ENCODE peak calls at places on chromosomes 4 and X, in nine cellular contexts. S, H, Z, G, K, X, C, D and R are unnamed samples. For H3K36me3, the result is how much of the 10 kb centered on the place peaks cover.

GRCh38 chr4:2958446-2958845 is 4.8 kb downstream of the NOP14 start:
- DNase-seq in S (no peak), K (no peak), C (peak), H (no peak), X (peak), G (no peak), Z (no peak), D (peak), R (no peak)

GRCh38 chrX:22800806-22801205 is 199.0 kb upstream of the DDX53 start:
- DNase-seq in X (peak), G (no peak), S (no peak), K (no peak), D (no peak), H (no peak), Z (no peak), C (peak), R (peak)

GRCh38 chrX:119990995-119991787 is 47.6 kb upstream of the NKAP start:
- DNase-seq in H (no peak), C (no peak), K (no peak), S (no peak), Z (peak), D (no peak), X (no peak), G (peak), R (no peak)

GRCh38 chr4:186570193-186570996 is 15.0 kb upstream of the MTNR1A start:
- DNase-seq in G (no peak), Z (peak), H (no peak), K (no peak), X (peak), C (peak), D (no peak), S (no peak), R (no peak)

GRCh38 chr4:8710946-8711345 is 118.4 kb downstream of the CPZ start:
- DNase-seq in C (no peak), D (no peak), S (no peak), K (no peak), H (no peak), X (no peak), Z (no peak), G (peak), R (no peak)

GRCh38 chr4:182931691-182932297 is 14.6 kb upstream of the DCTD start:
- DNase-seq in G (no peak), K (no peak), D (no peak), H (no peak), C (peak), Z (no peak), X (peak), S (no peak), R (no peak)

GRCh38 chr4:148116971-148117370 is 325.2 kb downstream of the NR3C2 start:
- DNase-seq in S (peak), G (no peak), C (no peak), Z (no peak), X (no peak), D (no peak), H (no peak), K (no peak), R (no peak)

GRCh38 chrX:10189317-10190268 is 32.8 kb downstream of the CLCN4 start:
- DNase-seq in X (peak), H (peak), K (peak), C (peak), G (peak), D (peak), S (peak), Z (peak), R (no peak)

GRCh38 chr4:122617597-122618593 is 3.0 kb downstream of the IL21 start:
- DNase-seq in G (no peak), H (no peak), C (peak), D (no peak), S (no peak), X (peak), K (no peak), Z (no peak), R (no peak)

GRCh38 chr4:5959221-5959982 is 58.8 kb downstream of the C4orf50 start:
- DNase-seq in Z (no peak), X (no peak), C (no peak), K (no peak), D (no peak), G (no peak), S (no peak), H (no peak), R (no peak)

GRCh38 chrX:35919536-35920309 is at the start of gene CFAP47:
- DNase-seq in G (peak), X (no peak), K (peak), D (no peak), H (no peak), C (no peak), S (no peak), Z (peak), R (no peak)

GRCh38 chr4:132540797-132541196 is 608.3 kb upstream of the PCDH10 start:
- DNase-seq in Z (no peak), H (no peak), D (no peak), X (no peak), K (no peak), G (no peak), S (no peak), C (no peak), R (no peak)

GRCh38 chr4:164438321-164438720 is 315.6 kb upstream of the SMIM31 start:
- DNase-seq in G (no peak), H (no peak), Z (no peak), C (no peak), K (no peak), X (peak), S (peak), D (no peak), R (no peak)

GRCh38 chrX:40171513-40172168 is 73.9 kb upstream of the BCOR start:
- DNase-seq in G (no peak), X (peak), C (peak), K (no peak), S (no peak), D (peak), Z (peak), H (no peak), R (no peak)

GRCh38 chr4:1793940-1794808 is 1.1 kb downstream of the FGFR3 start:
- DNase-seq in S (peak), H (no peak), K (no peak), D (peak), C (peak), G (peak), Z (peak), X (no peak), R (no peak)

GRCh38 chr4:78057600-78058560 is 757 bp downstream of the FRAS1 start:
- DNase-seq in C (peak), G (peak), D (peak), X (peak), S (peak), K (peak), Z (peak), H (no peak), R (no peak)

GRCh38 chr4:17030543-17030942 is 132.1 kb upstream of the LDB2 start:
- DNase-seq in H (peak), Z (no peak), S (peak), C (peak), X (peak), G (no peak), D (peak), K (no peak), R (no peak)

GRCh38 chrX:150160656-150161055 is 202.5 kb upstream of the MAMLD1 start:
- DNase-seq in Z (no peak), C (no peak), D (no peak), K (no peak), G (no peak), S (no peak), H (no peak), X (no peak), R (no peak)

GRCh38 chr4:44160776-44161377 is 287.7 kb downstream of the KCTD8 start:
- DNase-seq in X (no peak), S (peak), C (no peak), G (no peak), D (peak), H (no peak), Z (no peak), K (no peak), R (no peak)

GRCh38 chr4:130825283-130825682 is 1729.3 kb downstream of the C4orf33 start:
- DNase-seq in D (no peak), H (no peak), X (no peak), C (no peak), G (no peak), K (no peak), S (no peak), Z (no peak), R (no peak)

GRCh38 chr4:180057891-180058643 is 2185.1 kb upstream of the TENM3 start:
- DNase-seq in K (peak), X (peak), G (peak), Z (peak), D (no peak), C (peak), S (peak), H (no peak), R (no peak)
- H3K27ac ChIP-seq in K (no peak), X (no peak), G (no peak), Z (no peak), D (no peak), C (no peak), S (no peak), H (no peak), R (no peak)

GRCh38 chr4:112321768-112322684 is 24.9 kb downstream of the ALPK1 start:
- DNase-seq in C (peak), X (peak), Z (peak), G (peak), D (peak), S (peak), K (peak), H (peak), R (peak)
- H3K9ac ChIP-seq in C (peak), X (no peak), Z (no peak), G (no peak), D (no peak), S (no peak), K (no peak), H (no peak), R (no peak)

GRCh38 chr4:185524888-185525863 is 10.1 kb downstream of the PDLIM3 start:
- DNase-seq in K (no peak), H (no peak), G (no peak), Z (no peak), X (peak), D (no peak), C (no peak), S (no peak), R (no peak)

GRCh38 chr4:185520119-185520518 is 15.2 kb downstream of the PDLIM3 start:
- DNase-seq in C (no peak), X (peak), K (no peak), S (no peak), H (no peak), D (peak), Z (no peak), G (no peak), R (no peak)

GRCh38 chr4:185518494-185518893 is 16.8 kb downstream of the PDLIM3 start:
- DNase-seq in S (no peak), G (no peak), D (peak), X (no peak), K (no peak), C (no peak), Z (no peak), H (no peak), R (no peak)

GRCh38 chr4:185523862-185524261 is 11.4 kb downstream of the PDLIM3 start:
- DNase-seq in H (no peak), C (no peak), Z (no peak), X (no peak), S (no peak), D (no peak), G (no peak), K (no peak), R (no peak)

DNA sequence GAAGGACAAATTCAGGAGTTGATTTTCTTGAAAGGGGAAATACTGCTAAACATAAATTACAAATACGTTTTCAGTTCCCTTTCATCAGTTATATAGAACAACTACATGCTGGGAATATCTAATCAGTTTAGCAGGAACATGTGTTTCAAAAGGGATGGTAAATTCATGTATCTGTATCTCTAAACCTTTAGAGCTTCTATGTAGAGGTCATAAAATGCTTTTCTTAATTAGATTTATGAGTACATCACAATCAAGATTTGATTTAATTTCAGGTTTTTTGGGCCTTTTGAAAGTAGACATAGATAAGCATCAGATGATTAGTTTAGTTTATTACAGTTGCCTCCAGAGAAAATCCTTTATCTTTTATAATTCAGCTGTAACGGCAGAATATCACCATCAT is 12.9 kb downstream of the PDLIM3 start:
- DNase-seq in C (no peak), H (no peak), D (no peak), S (no peak), K (no peak), G (no peak), X (no peak), Z (no peak), R (no peak)
- H3K36me3 ChIP-seq in C (under half), H (under half), D (under half), S (under half), K (under half), G (under half), X (under half), Z (under half), R (under half)

GRCh38 chr4:86441175-86441960 is 81.5 kb upstream of the MAPK10 start:
- DNase-seq in D (no peak), G (peak), H (no peak), Z (peak), C (peak), X (peak), K (no peak), S (peak), R (no peak)
- H3K27ac ChIP-seq in D (no peak), G (no peak), H (no peak), Z (peak), C (no peak), X (no peak), K (peak), S (peak), R (no peak)

GRCh38 chrX:151538190-151539122 is 25.0 kb upstream of the PASD1 start:
- DNase-seq in K (no peak), G (no peak), D (no peak), H (no peak), Z (no peak), S (peak), C (peak), X (no peak), R (no peak)

DNA sequence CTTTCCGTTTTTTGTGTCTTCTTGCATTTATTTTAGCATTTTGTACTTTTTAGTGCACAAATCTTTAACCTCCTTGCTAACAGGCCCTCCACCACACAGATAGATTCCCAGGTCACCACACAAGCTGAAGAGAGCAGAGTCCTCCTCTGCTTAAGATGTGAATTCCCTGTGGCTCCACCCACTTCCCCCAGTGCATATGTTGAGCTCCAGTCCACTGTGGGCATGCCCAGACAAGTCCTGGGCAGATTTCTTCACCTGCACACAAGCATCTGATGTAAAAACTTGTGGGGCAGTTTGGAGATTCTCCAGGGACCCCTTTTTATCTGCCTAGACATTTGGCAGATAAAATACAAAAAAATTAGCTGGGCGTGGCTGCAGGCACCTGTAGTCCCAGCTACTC is 19.8 kb upstream of the PASD1 start:
- DNase-seq in H (no peak), X (no peak), S (peak), C (no peak), K (no peak), Z (no peak), G (no peak), D (no peak), R (no peak)
- H3K9ac ChIP-seq in H (no peak), X (no peak), S (no peak), C (no peak), K (no peak), Z (no peak), G (no peak), D (no peak), R (no peak)

DNA sequence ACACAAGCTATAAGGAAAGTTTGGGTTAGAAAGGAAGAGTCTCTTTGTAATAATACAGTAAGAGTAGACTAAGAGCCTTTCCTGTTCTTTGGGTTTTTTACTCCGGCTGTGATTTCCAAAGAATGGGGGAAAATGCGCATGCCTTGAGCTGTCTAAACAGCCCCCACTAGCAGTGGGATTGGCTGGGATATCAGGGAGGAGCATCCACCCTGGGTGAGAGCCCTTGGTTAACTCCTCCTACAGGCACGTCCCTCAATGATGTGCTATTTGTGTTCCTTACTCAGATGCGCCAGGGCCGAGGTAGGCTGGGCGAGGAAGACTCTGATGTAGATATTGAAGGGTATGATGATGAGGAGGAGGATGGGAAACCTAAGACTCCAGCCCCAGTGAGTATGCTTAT is 74.0 kb upstream of the OGT start:
- DNase-seq in K (no peak), G (no peak), D (no peak), C (no peak), H (no peak), S (no peak), X (no peak), Z (no peak), R (no peak)
- H3K36me3 ChIP-seq in K (half or more), G (half or more), D (under half), C (under half), H (under half), S (under half), X (under half), Z (under half), R (half or more)

GRCh38 chr4:87122252-87122651 is 98.2 kb downstream of the KLHL8 start:
- DNase-seq in X (no peak), H (no peak), S (peak), G (no peak), C (no peak), Z (no peak), D (no peak), K (no peak), R (peak)
- H3K27ac ChIP-seq in X (no peak), H (no peak), S (peak), G (no peak), C (no peak), Z (no peak), D (no peak), K (no peak), R (peak)

DNA sequence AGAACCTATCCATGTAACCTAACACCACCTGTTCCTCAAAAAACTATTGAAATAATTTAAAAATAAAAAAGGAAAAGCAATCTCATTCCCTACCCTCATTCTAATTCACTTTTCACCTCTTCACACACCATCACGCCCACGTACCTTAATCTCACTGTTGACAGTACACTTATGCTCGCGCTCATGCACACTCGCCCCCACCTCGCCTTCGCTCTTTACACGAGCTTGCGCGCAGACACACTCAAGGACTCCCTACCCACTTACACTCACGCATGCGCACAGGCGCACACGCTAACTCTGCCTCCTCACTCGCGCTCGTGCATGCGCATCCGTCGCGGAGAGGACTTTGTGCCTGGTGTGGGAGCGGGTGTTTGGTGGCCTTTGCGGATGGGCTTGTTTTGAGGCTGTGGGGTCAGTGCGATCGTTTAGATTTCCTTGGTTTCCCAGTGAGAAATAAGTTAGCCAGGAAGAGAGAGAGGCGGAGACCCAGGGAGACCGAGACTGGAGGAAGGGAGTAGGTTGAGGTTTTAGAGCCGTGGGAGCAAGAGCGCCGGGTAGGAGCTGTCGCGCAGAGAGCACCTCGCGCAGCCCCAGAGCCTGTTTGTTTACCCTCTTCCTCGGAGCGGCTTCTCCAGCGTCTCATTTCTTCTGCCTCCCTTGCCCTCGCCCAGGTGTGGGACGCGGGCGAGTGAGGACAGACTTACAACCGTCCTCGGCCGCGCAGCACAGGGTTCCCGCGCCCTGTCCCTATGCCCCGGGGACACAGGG is 8.1 kb upstream of the GSX2 start:
- DNase-seq in X (peak), S (peak), D (peak), C (peak), K (no peak), G (peak), Z (peak), H (no peak), R (no peak)
- H3K9ac ChIP-seq in X (peak), S (peak), D (peak), C (peak), K (peak), G (peak), Z (no peak), H (peak), R (peak)

DNA sequence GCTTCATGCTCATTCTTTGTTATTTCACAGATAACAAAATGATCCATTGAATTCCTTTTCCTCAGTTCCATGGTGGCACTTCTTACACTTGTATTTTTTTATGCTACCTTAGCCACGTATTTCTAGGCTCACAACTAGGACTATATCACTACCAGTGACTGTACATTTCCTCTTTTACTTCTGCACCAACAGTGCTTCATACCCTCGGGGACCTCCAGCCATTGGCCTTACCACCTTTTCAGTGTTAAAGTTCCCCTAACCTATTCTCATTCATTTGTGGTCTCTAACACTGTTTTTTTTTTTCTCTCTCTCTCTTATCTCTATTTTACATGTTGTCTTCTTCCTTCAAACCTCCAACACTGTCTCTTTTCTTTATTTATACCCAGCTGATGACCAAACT is 315.9 kb downstream of the ANK2 start:
- DNase-seq in K (no peak), Z (no peak), S (no peak), C (no peak), X (no peak), D (no peak), G (no peak), H (no peak), R (no peak)
- H3K36me3 ChIP-seq in K (under half), Z (under half), S (under half), C (under half), X (under half), D (under half), G (under half), H (under half), R (under half)